ENCODE peak calls at places on chromosome 20, in four cellular contexts. D is heart left ventricle, H is dorsolateral prefrontal cortex, Y is fibroblast of the aortic adventitia. C is an unnamed sample.

GRCh38 chr20:10666221-10667076 is 7.3 kb downstream of the JAG1 start:
- DNase-seq in Y (no peak), D (no peak), H (no peak), C (no peak)

GRCh38 chr20:7375905-7376304 is 564.4 kb downstream of the HAO1 start:
- DNase-seq in Y (peak), H (no peak), D (no peak), C (no peak)

GRCh38 chr20:48695255-48695654 is 132.5 kb downstream of the PREX1 start:
- DNase-seq in Y (no peak), H (no peak), D (no peak), C (no peak)

GRCh38 chr20:7637184-7637583 is 303.1 kb downstream of the HAO1 start:
- DNase-seq in D (no peak), Y (peak), H (no peak), C (no peak)

GRCh38 chr20:33093582-33093981 is 14.1 kb downstream of the BPIFB4 start:
- DNase-seq in D (no peak), Y (no peak), H (no peak), C (no peak)

GRCh38 chr20:7180261-7181045 is 413.0 kb downstream of the BMP2 start:
- DNase-seq in D (no peak), H (no peak), Y (peak), C (no peak)

GRCh38 chr20:17742426-17743130 is 42.8 kb downstream of the BANF2 start:
- DNase-seq in H (no peak), Y (no peak), D (no peak), C (no peak)

GRCh38 chr20:33411136-33411690 is 9.9 kb upstream of the CDK5RAP1 start:
- DNase-seq in D (no peak), Y (no peak), H (peak), C (no peak)

GRCh38 chr20:20710847-20711315 is 1.6 kb downstream of the RALGAPA2 start:
- DNase-seq in H (no peak), Y (no peak), D (no peak), C (no peak)

GRCh38 chr20:46801003-46801702 is 91.7 kb downstream of the SLC2A10 start:
- DNase-seq in D (no peak), H (no peak), Y (no peak), C (no peak)

GRCh38 chr20:46277602-46278001 is 30.7 kb downstream of the CDH22 start:
- DNase-seq in H (peak), D (no peak), Y (no peak), C (no peak)

GRCh38 chr20:46363874-46364669 is 42.3 kb downstream of the ELMO2 start:
- DNase-seq in H (peak), Y (peak), D (peak), C (peak)

GRCh38 chr20:51487525-51488279 is 54.8 kb downstream of the NFATC2 start:
- DNase-seq in D (no peak), Y (peak), H (no peak), C (no peak)

GRCh38 chr20:50645253-50646068 is 45.9 kb downstream of the RIPOR3 start:
- DNase-seq in H (no peak), Y (peak), D (peak), C (no peak)

GRCh38 chr20:64063389-64064144 is 569 bp downstream of the TCEA2 start:
- DNase-seq in Y (no peak), H (peak), D (peak), C (no peak)

GRCh38 chr20:2845607-2846006 is 5.1 kb downstream of the VPS16 start:
- DNase-seq in H (no peak), Y (no peak), D (no peak), C (no peak)

GRCh38 chr20:58002901-58003300 is 225.6 kb downstream of the ANKRD60 start:
- DNase-seq in H (no peak), Y (no peak), D (no peak), C (no peak)

GRCh38 chr20:5090191-5090590 is 29.6 kb downstream of the PCNA start:
- DNase-seq in H (no peak), Y (no peak), D (no peak), C (no peak)

GRCh38 chr20:49579874-49580817 is 12.2 kb upstream of the PTGIS start:
- DNase-seq in Y (peak), H (no peak), D (no peak), C (no peak)

GRCh38 chr20:49366687-49367086 is 88.8 kb upstream of the ZNFX1 start:
- DNase-seq in D (no peak), Y (no peak), H (no peak), C (no peak)

GRCh38 chr20:51446656-51447055 is 95.9 kb downstream of the NFATC2 start:
- DNase-seq in D (peak), Y (peak), H (no peak), C (no peak)

GRCh38 chr20:16240355-16240754 is 332.9 kb downstream of the KIF16B start:
- DNase-seq in D (no peak), H (no peak), Y (no peak), C (no peak)

GRCh38 chr20:16245879-16246278 is 327.4 kb downstream of the KIF16B start:
- DNase-seq in D (no peak), Y (no peak), H (no peak), C (no peak)

GRCh38 chr20:16241911-16242310 is 331.3 kb downstream of the KIF16B start:
- DNase-seq in Y (no peak), D (no peak), H (no peak), C (no peak)

GRCh38 chr20:16246870-16247269 is 326.4 kb downstream of the KIF16B start:
- DNase-seq in D (no peak), Y (no peak), H (no peak), C (no peak)

DNA sequence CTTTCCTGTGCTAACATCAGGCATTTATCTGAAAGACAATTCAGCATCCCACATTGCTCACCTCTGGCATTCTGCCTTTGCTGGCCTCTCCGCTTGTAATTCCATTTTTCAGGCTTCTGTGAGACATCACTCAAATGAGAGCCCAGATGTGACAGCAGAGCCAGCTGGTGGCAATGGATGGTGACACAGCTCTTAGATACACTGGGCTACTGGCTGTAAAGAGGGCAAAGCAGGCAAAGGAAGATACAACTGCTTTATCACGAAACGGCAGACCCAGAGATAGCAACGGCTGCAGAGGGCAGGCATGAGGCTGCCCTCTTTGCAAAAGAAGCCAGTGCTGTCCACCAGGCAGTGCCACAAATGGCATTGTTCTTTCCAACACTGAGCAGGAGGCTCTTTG is 329.8 kb downstream of the KIF16B start:
- DNase-seq in H (no peak), Y (no peak), D (no peak), C (no peak)
- TF ChIP-seq CTCF in H (no peak), Y (no peak), D (no peak), C (no peak)

DNA sequence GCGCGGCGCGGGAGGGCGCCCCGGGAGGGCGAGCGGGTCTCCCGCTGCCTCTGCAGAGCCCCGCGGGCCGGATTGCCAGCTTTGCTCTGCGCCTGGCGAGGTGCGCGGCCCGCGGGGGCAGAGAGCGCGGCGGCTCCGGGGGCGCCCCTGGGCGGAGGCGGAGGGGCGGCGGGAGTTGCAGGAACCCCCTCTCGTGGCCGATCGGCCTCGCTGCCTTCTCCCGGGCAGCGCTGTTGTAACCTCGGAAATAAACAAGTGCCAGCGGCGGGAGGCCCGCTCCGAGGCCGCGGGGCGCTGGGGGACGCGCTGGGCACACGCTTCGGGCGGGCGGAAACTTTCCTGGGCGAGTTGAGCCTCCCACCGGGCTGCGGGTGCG is 1.2 kb downstream of the CDH4 start:
- DNase-seq in D (no peak), H (peak), Y (no peak), C (no peak)
- TF ChIP-seq CTCF in D (no peak), H (no peak), Y (peak), C (no peak)

DNA sequence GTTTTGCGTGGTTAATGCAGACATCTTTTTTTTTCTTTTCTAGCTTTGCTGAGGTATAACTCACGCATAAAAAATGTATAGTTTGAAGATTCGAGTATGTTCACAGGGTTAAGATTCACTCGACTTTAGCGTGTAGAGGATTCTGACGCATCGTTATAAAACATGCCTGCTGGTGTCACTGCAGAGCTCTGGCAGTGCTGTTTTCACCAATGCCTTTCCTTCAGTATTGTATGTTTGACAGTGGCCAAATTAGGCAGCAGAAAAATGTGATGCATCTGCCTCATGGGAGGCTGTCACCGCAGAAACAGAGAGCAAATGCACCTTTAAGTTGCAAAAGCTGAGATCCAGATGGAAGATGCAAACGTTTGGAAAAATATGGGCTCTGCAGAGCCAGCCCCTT is 18.0 kb upstream of the SIRPB2 start:
- DNase-seq in D (no peak), H (peak), Y (peak), C (no peak)
- TF ChIP-seq CTCF in D (no peak), H (peak), Y (peak), C (peak)

DNA sequence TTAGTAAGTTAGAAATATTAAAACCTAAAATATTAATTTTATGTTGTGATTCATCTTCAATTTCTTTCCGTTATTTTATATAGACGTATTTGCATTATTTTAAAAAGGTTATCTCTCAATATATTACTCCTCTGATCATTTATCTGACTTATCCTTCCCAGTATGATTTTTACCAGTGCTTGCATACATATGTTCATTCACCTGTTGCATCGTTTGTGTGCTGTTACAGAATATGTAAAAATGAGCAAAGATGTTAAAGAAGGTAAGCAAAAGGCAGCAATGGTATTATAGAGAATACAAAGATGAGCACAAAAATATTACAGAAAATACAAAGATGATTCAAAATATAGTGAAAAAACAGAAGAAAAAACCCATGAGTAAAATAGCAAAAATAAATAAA is 48.9 kb downstream of the SYCP2 start:
- DNase-seq in D (no peak), H (no peak), Y (no peak), C (no peak)
- TF ChIP-seq CTCF in D (no peak), H (no peak), Y (no peak), C (no peak)

GRCh38 chr20:44802702-44803101 is 7.6 kb downstream of the RIMS4 start:
- DNase-seq in D (no peak), Y (no peak), H (no peak), C (no peak)

GRCh38 chr20:44796758-44797457 is 13.4 kb downstream of the RIMS4 start:
- DNase-seq in H (no peak), Y (no peak), D (no peak), C (no peak)

GRCh38 chr20:44799691-44800090 is 10.7 kb downstream of the RIMS4 start:
- DNase-seq in H (no peak), Y (no peak), D (no peak), C (no peak)

GRCh38 chr20:44803383-44803941 is 6.9 kb downstream of the RIMS4 start:
- DNase-seq in H (peak), D (no peak), Y (no peak), C (no peak)

GRCh38 chr20:44800398-44801046 is 9.8 kb downstream of the RIMS4 start:
- DNase-seq in D (no peak), Y (no peak), H (no peak), C (no peak)
- TF ChIP-seq CTCF in D (no peak), Y (peak), H (no peak), C (peak)

DNA sequence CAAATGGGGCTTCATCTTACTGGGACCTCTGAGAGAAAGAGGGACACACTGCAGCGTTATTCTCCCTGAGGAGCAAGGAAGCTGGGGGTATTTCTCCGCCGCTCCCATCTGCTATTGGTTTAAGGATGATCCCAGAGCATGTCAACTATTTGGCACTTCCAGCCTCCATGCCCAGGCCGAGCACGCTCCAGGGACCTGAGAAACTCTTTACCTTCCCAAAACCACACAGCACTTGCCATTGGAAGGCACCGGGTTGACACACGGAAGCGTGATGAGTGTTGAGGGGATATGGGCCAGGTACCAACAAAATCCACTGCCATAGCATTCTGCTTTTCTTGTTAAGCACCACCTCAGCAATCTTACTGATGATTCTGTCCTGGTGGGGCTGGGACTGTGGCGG is 92.4 kb upstream of the SLC24A3 start:
- DNase-seq in H (no peak), Y (no peak), D (no peak), C (no peak)
- TF ChIP-seq CTCF in H (no peak), Y (no peak), D (no peak), C (no peak)

GRCh38 chr20:688809-689208 is 13.2 kb upstream of the SCRT2 start:
- DNase-seq in H (no peak), Y (no peak), D (no peak), C (no peak)
- TF ChIP-seq CTCF in H (no peak), Y (no peak), D (no peak), C (no peak)

GRCh38 chr20:21862958-21863357 is 157.5 kb downstream of the PAX1 start:
- DNase-seq in Y (no peak), D (no peak), H (no peak), C (no peak)

DNA sequence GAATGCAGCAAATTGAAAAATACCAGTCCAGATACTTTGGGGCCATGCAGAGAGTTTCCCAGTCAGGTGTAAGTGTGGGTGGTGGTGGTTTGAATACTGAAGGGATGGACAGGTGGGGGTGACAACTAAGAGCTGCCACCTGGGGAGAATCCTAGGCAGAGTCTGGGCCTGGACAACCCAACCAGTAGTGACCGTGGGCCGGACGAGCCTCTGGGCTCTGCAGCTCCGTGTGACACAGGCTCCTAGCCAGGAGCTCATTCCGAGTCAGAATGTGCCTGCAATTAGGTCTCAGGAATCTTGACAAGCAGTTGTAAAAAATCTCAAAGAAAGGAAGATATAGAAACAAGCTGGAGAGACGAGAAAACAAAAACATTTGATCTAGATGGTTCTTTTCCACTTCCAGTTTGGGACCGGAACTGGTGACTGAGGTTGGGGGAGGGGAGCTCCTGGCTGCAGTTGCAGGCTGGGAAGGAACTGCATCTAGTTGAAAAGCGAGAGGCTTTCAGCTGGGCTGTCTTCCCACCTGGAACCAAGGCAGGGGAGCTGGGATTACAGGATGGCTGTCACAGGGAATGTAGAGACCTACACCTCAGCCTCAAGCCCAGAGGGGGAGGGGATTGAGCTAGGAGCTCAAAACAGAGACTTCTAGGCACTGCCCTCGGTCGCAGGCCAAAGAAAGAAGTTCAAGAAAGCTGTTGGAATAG is 156.9 kb downstream of the PAX1 start:
- DNase-seq in Y (no peak), D (no peak), H (no peak), C (no peak)
- TF ChIP-seq CTCF in Y (no peak), D (no peak), H (no peak), C (no peak)

GRCh38 chr20:210809-211502 is 16.1 kb upstream of the DEFB129 start:
- DNase-seq in H (no peak), Y (no peak), D (no peak), C (no peak)

GRCh38 chr20:214383-214782 is 12.7 kb upstream of the DEFB129 start:
- DNase-seq in D (no peak), H (no peak), Y (no peak), C (no peak)

DNA sequence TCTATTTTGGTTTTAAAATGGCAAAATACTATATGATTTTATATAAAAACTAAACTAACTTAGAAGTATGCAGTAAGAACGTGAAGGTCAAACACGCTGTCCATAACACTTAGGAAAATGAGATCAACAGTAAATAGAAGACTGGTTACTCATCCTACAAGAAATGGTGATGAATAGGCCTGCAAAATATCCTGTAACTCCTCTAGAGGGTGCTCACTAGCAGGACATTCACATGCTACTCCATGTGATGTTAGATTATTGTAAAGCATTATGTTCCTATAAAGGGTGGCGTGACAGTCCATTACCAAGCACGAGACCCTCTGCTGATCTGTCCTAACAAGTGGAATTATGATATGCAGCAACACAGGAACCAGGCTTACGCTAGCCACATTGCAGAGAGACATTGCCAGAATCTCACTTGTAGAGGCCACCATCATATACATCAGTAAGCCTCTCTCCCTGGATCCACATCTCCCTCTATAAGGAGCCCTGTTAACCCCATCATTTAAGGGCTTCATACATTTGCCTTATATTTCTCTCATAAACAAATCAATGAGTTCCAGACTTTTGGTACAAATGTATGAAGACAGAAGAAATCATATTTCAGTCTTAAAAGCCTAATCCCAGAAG is 18.0 kb upstream of the DEFB129 start:
- DNase-seq in D (no peak), Y (peak), H (no peak), C (no peak)
- TF ChIP-seq CTCF in D (peak), Y (peak), H (peak), C (peak)

DNA sequence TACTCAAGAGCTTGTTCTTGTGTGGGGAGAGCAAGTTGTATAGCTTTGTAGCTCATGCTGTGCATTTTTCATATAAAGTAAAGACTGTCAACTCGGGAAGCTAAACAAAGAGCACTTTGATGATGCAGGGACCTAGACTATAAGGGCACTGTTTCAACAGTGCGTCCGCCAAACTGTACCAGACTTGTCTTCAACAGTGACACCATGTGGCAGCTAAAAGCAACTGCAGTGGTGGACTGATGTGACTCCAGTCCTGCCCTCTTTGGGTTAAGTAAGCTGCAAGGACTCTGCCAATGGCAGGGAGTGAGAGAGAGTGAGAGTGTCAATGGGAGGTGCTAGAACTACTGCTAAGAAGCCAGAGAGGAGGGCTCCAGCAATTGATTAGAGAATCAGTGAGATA is 48.1 kb upstream of the MC3R start:
- DNase-seq in H (no peak), D (no peak), Y (no peak), C (no peak)
- TF ChIP-seq CTCF in H (no peak), D (no peak), Y (no peak), C (peak)

C was measured in D721Med.